ENCODE peak calls at places on chromosomes 5 and 9, in eight cellular contexts. One of them, this sample, is unnamed.

GRCh38 chr9:87883990-87884389 is 1.3 kb downstream of the SPATA31E1 start:
- DNase-seq in MM.1S: no peak
- DNase-seq in PC-3: no peak
- DNase-seq in GM23248: no peak
- DNase-seq in SK-N-SH: peak; percentile 46
- DNase-seq in neural progenitor cell: peak; percentile 26
- DNase-seq in HCT116: no peak
- DNase-seq in hepatocyte: no peak
- DNase-seq in this sample: no peak

GRCh38 chr9:97307091-97307490 is 368 bp upstream of the CCDC180 start:
- DNase-seq in MM.1S: no peak
- DNase-seq in PC-3: no peak
- DNase-seq in GM23248: peak; percentile 86
- DNase-seq in SK-N-SH: peak; percentile 34
- DNase-seq in neural progenitor cell: peak; percentile 97
- DNase-seq in HCT116: no peak
- DNase-seq in hepatocyte: peak; percentile 87
- DNase-seq in this sample: no peak

GRCh38 chr9:137545123-137545522 is 5.1 kb downstream of the PNPLA7 start:
- DNase-seq in MM.1S: no peak
- DNase-seq in PC-3: no peak
- DNase-seq in GM23248: peak; percentile 98
- DNase-seq in SK-N-SH: no peak
- DNase-seq in neural progenitor cell: no peak
- DNase-seq in HCT116: no peak
- DNase-seq in hepatocyte: peak; percentile 62
- DNase-seq in this sample: no peak

GRCh38 chr9:4662989-4663792 is 1.1 kb downstream of the PLPP6 start:
- DNase-seq in MM.1S: no peak
- DNase-seq in PC-3: peak; percentile 29
- DNase-seq in GM23248: peak; percentile 48
- DNase-seq in SK-N-SH: peak; percentile 21
- DNase-seq in neural progenitor cell: peak; percentile 1
- DNase-seq in HCT116: no peak
- DNase-seq in hepatocyte: peak; percentile 51
- DNase-seq in this sample: no peak

GRCh38 chr5:137641148-137641547 is 94.7 kb downstream of the KLHL3 start:
- DNase-seq in MM.1S: no peak
- DNase-seq in PC-3: peak; percentile 46
- DNase-seq in GM23248: peak; percentile 60
- DNase-seq in SK-N-SH: no peak
- DNase-seq in neural progenitor cell: no peak
- DNase-seq in HCT116: no peak
- DNase-seq in hepatocyte: no peak
- DNase-seq in this sample: no peak

GRCh38 chr9:132032584-132032945 is 47.1 kb downstream of the MED27 start:
- DNase-seq in MM.1S: no peak
- DNase-seq in PC-3: no peak
- DNase-seq in GM23248: no peak
- DNase-seq in SK-N-SH: no peak
- DNase-seq in neural progenitor cell: no peak
- DNase-seq in HCT116: no peak
- DNase-seq in hepatocyte: no peak
- DNase-seq in this sample: no peak

GRCh38 chr9:136849960-136850865 is 1.0 kb downstream of the PHPT1 start:
- DNase-seq in MM.1S: no peak
- DNase-seq in PC-3: no peak
- DNase-seq in GM23248: no peak
- DNase-seq in SK-N-SH: no peak
- DNase-seq in neural progenitor cell: no peak
- DNase-seq in HCT116: no peak
- DNase-seq in hepatocyte: no peak
- DNase-seq in this sample: no peak

GRCh38 chr5:171954721-171955120 is 51.7 kb downstream of the FBXW11 start:
- DNase-seq in MM.1S: no peak
- DNase-seq in PC-3: peak; percentile 78
- DNase-seq in GM23248: peak; percentile 57
- DNase-seq in SK-N-SH: no peak
- DNase-seq in neural progenitor cell: no peak
- DNase-seq in HCT116: no peak
- DNase-seq in hepatocyte: no peak
- DNase-seq in this sample: no peak

GRCh38 chr9:123948290-123948689 is 18.4 kb upstream of the DENND1A start:
- DNase-seq in MM.1S: no peak
- DNase-seq in PC-3: no peak
- DNase-seq in GM23248: no peak
- DNase-seq in SK-N-SH: no peak
- DNase-seq in neural progenitor cell: no peak
- DNase-seq in HCT116: no peak
- DNase-seq in hepatocyte: peak; percentile 33
- DNase-seq in this sample: no peak

GRCh38 chr5:148387325-148387724 is 3.6 kb downstream of the FBXO38 start:
- DNase-seq in MM.1S: no peak
- DNase-seq in PC-3: no peak
- DNase-seq in GM23248: peak; percentile 83
- DNase-seq in SK-N-SH: no peak
- DNase-seq in neural progenitor cell: no peak
- DNase-seq in HCT116: no peak
- DNase-seq in hepatocyte: no peak
- DNase-seq in this sample: no peak

GRCh38 chr5:111748304-111748763 is 8.7 kb downstream of the NREP start:
- DNase-seq in MM.1S: no peak
- DNase-seq in PC-3: peak; percentile 95
- DNase-seq in GM23248: peak; percentile 95
- DNase-seq in SK-N-SH: no peak
- DNase-seq in neural progenitor cell: no peak
- DNase-seq in HCT116: peak; percentile 16
- DNase-seq in hepatocyte: no peak
- DNase-seq in this sample: no peak

GRCh38 chr9:81522721-81523551 is 166.4 kb downstream of the TLE1 start:
- DNase-seq in MM.1S: peak; percentile 50
- DNase-seq in PC-3: peak; percentile 74
- DNase-seq in GM23248: peak; percentile 79
- DNase-seq in SK-N-SH: peak; percentile 55
- DNase-seq in neural progenitor cell: peak; percentile 51
- DNase-seq in HCT116: peak; percentile 48
- DNase-seq in hepatocyte: peak; percentile 60
- DNase-seq in this sample: peak; percentile 39

GRCh38 chr5:91144491-91145232 is 238.5 kb downstream of the ARRDC3 start:
- DNase-seq in MM.1S: no peak
- DNase-seq in PC-3: no peak
- DNase-seq in GM23248: no peak
- DNase-seq in SK-N-SH: no peak
- DNase-seq in neural progenitor cell: no peak
- DNase-seq in HCT116: no peak
- DNase-seq in hepatocyte: no peak
- DNase-seq in this sample: no peak

GRCh38 chr9:125462766-125463384 is 201.2 kb downstream of the GAPVD1 start:
- DNase-seq in MM.1S: no peak
- DNase-seq in PC-3: no peak
- DNase-seq in GM23248: no peak
- DNase-seq in SK-N-SH: no peak
- DNase-seq in neural progenitor cell: peak; percentile 91
- DNase-seq in HCT116: no peak
- DNase-seq in hepatocyte: no peak
- DNase-seq in this sample: no peak

DNA sequence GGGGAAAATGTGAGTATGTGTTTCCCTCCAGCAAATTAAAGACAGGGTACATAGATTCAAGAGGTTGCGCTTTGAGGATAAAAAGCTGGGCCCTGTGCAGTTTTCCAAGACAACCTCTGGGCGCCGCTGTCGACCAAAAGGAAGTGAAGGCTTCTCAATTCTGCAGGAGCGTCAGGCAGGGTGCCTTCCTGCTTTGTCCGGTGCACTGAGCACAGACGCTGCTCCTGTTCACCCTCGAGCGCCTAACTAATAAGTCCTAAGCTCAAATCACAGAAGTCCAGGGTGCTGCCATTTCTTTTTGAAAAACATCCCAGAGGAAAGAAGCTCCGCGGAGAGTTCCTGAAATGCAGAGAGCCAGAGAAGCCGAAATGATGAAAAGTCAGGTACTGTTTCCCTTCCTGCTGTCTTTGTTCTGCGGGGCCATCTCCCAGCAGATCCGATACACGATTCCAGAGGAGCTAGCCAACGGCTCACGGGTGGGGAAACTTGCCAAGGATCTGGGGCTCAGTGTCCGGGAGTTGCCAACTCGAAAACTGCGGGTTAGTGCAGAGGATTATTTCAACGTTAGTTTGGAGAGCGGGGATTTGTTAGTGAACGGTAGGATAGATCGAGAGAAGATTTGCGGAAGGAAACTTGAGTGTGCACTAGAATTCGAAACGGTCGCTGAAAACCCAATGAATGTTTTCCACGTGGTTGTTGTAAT is at the start of gene PCDHGB1:
- DNase-seq in MM.1S: peak; percentile 75
- DNase-seq in PC-3: no peak
- DNase-seq in GM23248: peak; percentile 62
- DNase-seq in SK-N-SH: peak; percentile 63
- DNase-seq in neural progenitor cell: peak; percentile 76
- DNase-seq in HCT116: no peak
- DNase-seq in hepatocyte: no peak
- DNase-seq in this sample: peak; percentile 79
- H3K9me3 ChIP-seq in MM.1S: no peaks in the 10 kb centered on the region
- H3K9me3 ChIP-seq in PC-3: no peaks in the 10 kb centered on the region
- H3K9me3 ChIP-seq in GM23248: no peaks in the 10 kb centered on the region
- H3K9me3 ChIP-seq in SK-N-SH: no peaks in the 10 kb centered on the region
- H3K9me3 ChIP-seq in neural progenitor cell: peaks cover 5% of the 10 kb centered on the region
- H3K9me3 ChIP-seq in HCT116: no peaks in the 10 kb centered on the region
- H3K9me3 ChIP-seq in hepatocyte: no peaks in the 10 kb centered on the region
- H3K9me3 ChIP-seq in this sample: no peaks in the 10 kb centered on the region

GRCh38 chr9:29393064-29393463 is 1819.8 kb upstream of the C9orf72 start:
- DNase-seq in MM.1S: no peak
- DNase-seq in PC-3: peak; percentile 50
- DNase-seq in GM23248: no peak
- DNase-seq in SK-N-SH: no peak
- DNase-seq in neural progenitor cell: no peak
- DNase-seq in HCT116: no peak
- DNase-seq in hepatocyte: no peak
- DNase-seq in this sample: no peak

GRCh38 chr9:29394855-29395254 is 1821.6 kb upstream of the C9orf72 start:
- DNase-seq in MM.1S: no peak
- DNase-seq in PC-3: no peak
- DNase-seq in GM23248: no peak
- DNase-seq in SK-N-SH: no peak
- DNase-seq in neural progenitor cell: no peak
- DNase-seq in HCT116: no peak
- DNase-seq in hepatocyte: no peak
- DNase-seq in this sample: no peak

GRCh38 chr9:29397148-29397547 is 1823.9 kb upstream of the C9orf72 start:
- DNase-seq in MM.1S: no peak
- DNase-seq in PC-3: peak; percentile 78
- DNase-seq in GM23248: no peak
- DNase-seq in SK-N-SH: no peak
- DNase-seq in neural progenitor cell: no peak
- DNase-seq in HCT116: no peak
- DNase-seq in hepatocyte: no peak
- DNase-seq in this sample: no peak
- TF ChIP-seq EZH2phosphoT487 in MM.1S: no peak
- TF ChIP-seq EZH2phosphoT487 in PC-3: no peak
- TF ChIP-seq EZH2phosphoT487 in GM23248: no peak
- TF ChIP-seq EZH2phosphoT487 in SK-N-SH: no peak
- TF ChIP-seq EZH2phosphoT487 in neural progenitor cell: no peak
- TF ChIP-seq EZH2phosphoT487 in HCT116: no peak
- TF ChIP-seq EZH2phosphoT487 in hepatocyte: no peak
- TF ChIP-seq EZH2phosphoT487 in this sample: no peak

DNA sequence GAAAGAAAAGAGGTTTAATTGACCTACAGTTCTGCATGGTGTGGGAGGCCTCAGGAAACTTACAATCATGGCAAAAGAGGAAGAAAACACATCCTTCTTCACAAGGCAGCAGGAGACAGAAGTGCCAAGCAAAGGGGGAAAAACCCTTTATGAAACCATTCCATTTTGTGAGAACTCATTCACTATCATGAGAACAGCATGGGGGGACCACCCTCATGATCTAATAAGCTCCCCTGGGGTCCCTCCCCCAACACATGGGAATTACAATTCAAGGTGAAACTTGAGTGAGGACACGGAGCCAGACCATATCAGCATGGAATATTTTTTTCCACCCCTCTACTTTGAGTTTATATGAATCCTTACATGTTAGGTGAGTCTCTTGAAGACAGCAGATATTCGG is 173.7 kb downstream of the PHF2 start:
- DNase-seq in MM.1S: no peak
- DNase-seq in PC-3: no peak
- DNase-seq in GM23248: no peak
- DNase-seq in SK-N-SH: no peak
- DNase-seq in neural progenitor cell: no peak
- DNase-seq in HCT116: no peak
- DNase-seq in hepatocyte: no peak
- DNase-seq in this sample: no peak
- H3K9me3 ChIP-seq in MM.1S: no peaks in the 10 kb centered on the region
- H3K9me3 ChIP-seq in PC-3: no peaks in the 10 kb centered on the region
- H3K9me3 ChIP-seq in GM23248: no peaks in the 10 kb centered on the region
- H3K9me3 ChIP-seq in SK-N-SH: no peaks in the 10 kb centered on the region
- H3K9me3 ChIP-seq in neural progenitor cell: peaks cover 26% of the 10 kb centered on the region
- H3K9me3 ChIP-seq in HCT116: peaks cover 17% of the 10 kb centered on the region
- H3K9me3 ChIP-seq in hepatocyte: no peaks in the 10 kb centered on the region
- H3K9me3 ChIP-seq in this sample: peaks cover 36% of the 10 kb centered on the region

GRCh38 chr9:77005216-77005615 is 14.2 kb upstream of the FOXB2 start:
- DNase-seq in MM.1S: no peak
- DNase-seq in PC-3: no peak
- DNase-seq in GM23248: no peak
- DNase-seq in SK-N-SH: no peak
- DNase-seq in neural progenitor cell: no peak
- DNase-seq in HCT116: no peak
- DNase-seq in hepatocyte: no peak
- DNase-seq in this sample: no peak

GRCh38 chr9:76996700-76997099 is 22.8 kb upstream of the FOXB2 start:
- DNase-seq in MM.1S: no peak
- DNase-seq in PC-3: peak; percentile 18
- DNase-seq in GM23248: peak; percentile 61
- DNase-seq in SK-N-SH: peak; percentile 31
- DNase-seq in neural progenitor cell: peak; percentile 77
- DNase-seq in HCT116: no peak
- DNase-seq in hepatocyte: peak; percentile 72
- DNase-seq in this sample: peak; percentile 5

GRCh38 chr9:77003366-77003765 is 16.1 kb upstream of the FOXB2 start:
- DNase-seq in MM.1S: no peak
- DNase-seq in PC-3: no peak
- DNase-seq in GM23248: no peak
- DNase-seq in SK-N-SH: no peak
- DNase-seq in neural progenitor cell: no peak
- DNase-seq in HCT116: no peak
- DNase-seq in hepatocyte: no peak
- DNase-seq in this sample: no peak

GRCh38 chr9:76999261-76999660 is 20.2 kb upstream of the FOXB2 start:
- DNase-seq in MM.1S: no peak
- DNase-seq in PC-3: no peak
- DNase-seq in GM23248: no peak
- DNase-seq in SK-N-SH: no peak
- DNase-seq in neural progenitor cell: no peak
- DNase-seq in HCT116: no peak
- DNase-seq in hepatocyte: no peak
- DNase-seq in this sample: no peak

DNA sequence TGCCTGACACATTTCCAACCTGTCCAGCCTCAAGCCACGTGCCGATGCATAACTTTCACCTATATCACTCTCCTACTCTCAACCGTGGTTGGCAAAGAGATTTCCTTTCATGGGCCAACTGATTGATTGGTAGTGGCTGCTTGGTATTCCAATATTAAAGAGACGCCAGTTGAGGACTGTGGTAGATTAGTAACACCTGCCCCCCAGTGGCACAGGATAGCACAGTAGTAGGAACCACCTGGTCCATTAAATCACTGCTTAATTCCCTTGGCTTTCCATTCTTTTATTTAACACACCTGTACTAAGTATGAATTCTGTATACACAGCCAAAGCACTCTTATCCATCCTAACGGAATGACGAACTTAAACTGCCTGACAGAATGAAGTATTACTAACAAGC is 19.1 kb upstream of the FOXB2 start:
- DNase-seq in MM.1S: no peak
- DNase-seq in PC-3: no peak
- DNase-seq in GM23248: no peak
- DNase-seq in SK-N-SH: no peak
- DNase-seq in neural progenitor cell: no peak
- DNase-seq in HCT116: no peak
- DNase-seq in hepatocyte: no peak
- DNase-seq in this sample: no peak
- TF ChIP-seq EZH2phosphoT487 in MM.1S: no peak
- TF ChIP-seq EZH2phosphoT487 in PC-3: no peak
- TF ChIP-seq EZH2phosphoT487 in GM23248: no peak
- TF ChIP-seq EZH2phosphoT487 in SK-N-SH: no peak
- TF ChIP-seq EZH2phosphoT487 in neural progenitor cell: no peak
- TF ChIP-seq EZH2phosphoT487 in HCT116: no peak
- TF ChIP-seq EZH2phosphoT487 in hepatocyte: no peak
- TF ChIP-seq EZH2phosphoT487 in this sample: no peak